ENCODE peak calls at places on chromosome 11, in four cellular contexts. I is transverse colon, G is adrenal gland, R is ovary. U is an unnamed sample.
A peak's percentile ranks its signal among the peaks of the same experiment; 100 is the strongest.

GRCh38 chr11:2313051-2313951 is 11.5 kb downstream of the TSPAN32 start:
- DNase-seq in I (peak; percentile 6), G (no peak), R (no peak), U (no peak)

GRCh38 chr11:43021466-43021865 is 290.3 kb upstream of the API5 start:
- DNase-seq in I (no peak), G (peak; percentile 19), R (no peak), U (no peak)

GRCh38 chr11:72405009-72405408 is 29.3 kb downstream of the CLPB start:
- DNase-seq in I (no peak), G (no peak), R (no peak), U (no peak)

GRCh38 chr11:2143652-2144548 is 4.7 kb upstream of the IGF2 start:
- DNase-seq in I (no peak), G (no peak), R (no peak), U (no peak)

GRCh38 chr11:67024410-67024809 is 1.5 kb downstream of the SYT12 start:
- DNase-seq in I (no peak), G (no peak), R (no peak), U (no peak)

GRCh38 chr11:60831143-60831500 is 10.8 kb upstream of the CCDC86 start:
- DNase-seq in I (peak; percentile 86), G (peak; percentile 90), R (peak; percentile 90), U (peak; percentile 75)

GRCh38 chr11:9386901-9387300 is 2.4 kb downstream of the IPO7 start:
- DNase-seq in I (no peak), G (no peak), R (no peak), U (no peak)

GRCh38 chr11:69926376-69927050 is 107.3 kb upstream of the FGF3 start:
- DNase-seq in I (no peak), G (no peak), R (peak; percentile 8), U (no peak)

GRCh38 chr11:108224366-108224765 is 1.5 kb downstream of the ATM start:
- DNase-seq in I (no peak), G (no peak), R (no peak), U (no peak)

GRCh38 chr11:101202614-101203013 is 73.0 kb upstream of the PGR start:
- DNase-seq in I (no peak), G (no peak), R (no peak), U (no peak)
- TF ChIP-seq POLR2A in I (no peak), G (no peak), R (no peak), U (no peak)

GRCh38 chr11:415640-416041 is 842 bp upstream of the SIGIRR start:
- DNase-seq in I (peak; percentile 17), G (no peak), R (no peak), U (no peak)

GRCh38 chr11:414333-414857 is 404 bp downstream of the SIGIRR start:
- DNase-seq in I (no peak), G (no peak), R (no peak), U (no peak)

GRCh38 chr11:416757-417621 is 2.2 kb upstream of the SIGIRR start:
- DNase-seq in I (peak; percentile 80), G (no peak), R (no peak), U (no peak)

GRCh38 chr11:417652-418342 is 3.0 kb upstream of the SIGIRR start:
- DNase-seq in I (peak; percentile 8), G (no peak), R (no peak), U (no peak)

DNA sequence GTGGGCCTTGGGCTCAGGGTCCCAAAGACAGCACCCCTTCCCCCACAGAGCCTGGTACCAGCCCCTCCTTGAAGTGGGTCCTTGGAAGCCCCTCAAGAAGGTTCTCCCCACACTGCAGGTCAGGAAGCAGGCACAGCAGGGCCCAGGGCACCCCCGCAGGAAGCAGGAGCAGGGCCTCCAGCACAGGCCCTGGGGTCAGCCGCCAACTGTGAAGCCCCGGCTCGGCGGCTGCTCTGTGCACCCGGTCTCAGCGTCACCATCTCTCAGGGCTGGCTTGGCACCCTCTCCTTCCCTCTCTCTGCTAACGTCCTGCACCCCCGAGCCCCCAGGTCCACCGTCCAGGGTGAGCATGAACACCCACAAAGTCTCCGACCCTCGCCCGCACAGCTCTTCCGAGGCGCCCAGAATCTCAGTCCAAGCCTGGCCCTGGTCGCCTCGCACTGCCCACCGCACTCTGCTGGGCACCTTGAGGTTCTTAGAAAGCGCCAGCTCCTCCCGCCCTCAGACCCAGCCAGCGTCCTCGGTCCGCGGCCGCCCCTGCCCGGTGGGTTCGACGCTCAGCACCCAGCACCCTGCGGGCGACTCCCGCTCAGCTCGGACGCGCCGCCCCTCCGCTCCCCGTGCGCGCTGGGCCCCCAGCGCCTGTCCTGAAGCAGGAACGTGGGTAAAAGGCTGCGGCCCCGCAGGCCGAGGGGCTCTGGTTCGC is 1.4 kb upstream of the SIGIRR start:
- DNase-seq in I (peak; percentile 17), G (no peak), R (no peak), U (no peak)
- TF ChIP-seq POLR2A in I (no peak), G (no peak), R (no peak), U (no peak)

GRCh38 chr11:77127969-77128691 is at the start of gene MYO7A:
- DNase-seq in I (peak; percentile 56), G (peak; percentile 96), R (peak; percentile 74), U (no peak)
- TF ChIP-seq POLR2A in I (no peak), G (peak; percentile 96), R (no peak), U (no peak)

GRCh38 chr11:44949160-44950035 is 1.3 kb downstream of the TP53I11 start:
- DNase-seq in I (peak; percentile 68), G (no peak), R (no peak), U (no peak)

GRCh38 chr11:44952082-44952481 is 1.4 kb upstream of the TP53I11 start:
- DNase-seq in I (peak; percentile 49), G (no peak), R (no peak), U (no peak)

GRCh38 chr11:44950036-44950624 is 553 bp downstream of the TP53I11 start:
- DNase-seq in I (peak; percentile 58), G (no peak), R (peak; percentile 59), U (no peak)

GRCh38 chr11:44952500-44953260 is 2.0 kb upstream of the TP53I11 start:
- DNase-seq in I (no peak), G (no peak), R (no peak), U (no peak)

GRCh38 chr11:44950625-44951472 is at the start of gene TP53I11:
- DNase-seq in I (peak; percentile 87), G (peak; percentile 73), R (peak; percentile 81), U (no peak)
- TF ChIP-seq POLR2A in I (peak; percentile 65), G (peak; percentile 62), R (no peak), U (peak; percentile 42)

U was measured in H54.